ENCODE peak calls at places on chromosomes 3 and 15, in six cellular contexts. Y is naive thymus-derived CD8-positive, alpha-beta T cell; H is NCI-H774; G is fibroblast of pulmonary artery; J is sigmoid colon; O is GM12891. M is an unnamed sample.

GRCh38 chr15:48190932-48191573 is 412 bp upstream of the CTXN2 start:
- DNase-seq in Y (peak), H (no peak), G (peak), J (no peak), O (peak), M (peak)

GRCh38 chr15:58115692-58116091 is 22.5 kb upstream of the AQP9 start:
- DNase-seq in Y (no peak), H (no peak), G (peak), J (no peak), O (no peak), M (peak)

GRCh38 chr3:51295625-51296024 is 89.5 kb upstream of the MANF start:
- DNase-seq in Y (no peak), H (no peak), G (no peak), J (no peak), O (peak), M (no peak)

GRCh38 chr3:11434017-11434526 is 161.9 kb downstream of the ATG7 start:
- DNase-seq in Y (no peak), H (no peak), G (peak), J (peak), O (no peak), M (peak)

GRCh38 chr3:170467560-170467959 is 48.9 kb downstream of the CLDN11 start:
- DNase-seq in Y (no peak), H (peak), G (no peak), J (no peak), O (no peak), M (no peak)

GRCh38 chr3:37779289-37780152 is 82.2 kb upstream of the CTDSPL start:
- DNase-seq in Y (peak), H (peak), G (peak), J (no peak), O (peak), M (peak)

GRCh38 chr15:39582286-39582976 is 1.6 kb downstream of the THBS1 start:
- DNase-seq in Y (no peak), H (no peak), G (peak), J (peak), O (no peak), M (peak)

GRCh38 chr3:189813652-189814245 is 182.6 kb downstream of the TP63 start:
- DNase-seq in Y (no peak), H (no peak), G (no peak), J (no peak), O (no peak), M (no peak)

GRCh38 chr15:31843426-31844055 is 186.8 kb upstream of the CHRNA7 start:
- DNase-seq in Y (no peak), H (peak), G (no peak), J (no peak), O (no peak), M (no peak)

GRCh38 chr3:38370861-38371260 is 24.3 kb downstream of the XYLB start:
- DNase-seq in Y (no peak), H (no peak), G (no peak), J (no peak), O (no peak), M (no peak)

GRCh38 chr15:40943764-40944365 is 9.4 kb upstream of the CHAC1 start:
- DNase-seq in Y (no peak), H (no peak), G (no peak), J (no peak), O (no peak), M (no peak)

GRCh38 chr15:92901053-92901761 is 1.1 kb downstream of the CHD2 start:
- DNase-seq in Y (no peak), H (no peak), G (no peak), J (no peak), O (no peak), M (peak)

GRCh38 chr3:105823149-105823866 is 45.5 kb downstream of the CBLB start:
- DNase-seq in Y (no peak), H (no peak), G (peak), J (no peak), O (no peak), M (peak)

GRCh38 chr3:7750296-7750695 is 751.3 kb upstream of the LMCD1 start:
- DNase-seq in Y (no peak), H (no peak), G (no peak), J (no peak), O (no peak), M (no peak)

GRCh38 chr3:185693985-185694675 is 108.0 kb downstream of the SENP2 start:
- DNase-seq in Y (no peak), H (no peak), G (peak), J (no peak), O (no peak), M (peak)

GRCh38 chr15:70559223-70559823 is 204.0 kb downstream of the UACA start:
- DNase-seq in Y (peak), H (no peak), G (peak), J (no peak), O (peak), M (peak)

GRCh38 chr3:72661115-72661457 is 187.2 kb downstream of the SHQ1 start:
- DNase-seq in Y (no peak), H (peak), G (peak), J (peak), O (no peak), M (peak)

GRCh38 chr3:36678216-36679013 is 85.9 kb downstream of the DCLK3 start:
- DNase-seq in Y (no peak), H (no peak), G (peak), J (no peak), O (no peak), M (peak)

GRCh38 chr3:29614954-29615353 is 334.1 kb downstream of the RBMS3 start:
- DNase-seq in Y (no peak), H (no peak), G (no peak), J (no peak), O (no peak), M (no peak)

GRCh38 chr3:173553635-173554280 is 156.2 kb downstream of the NLGN1 start:
- DNase-seq in Y (no peak), H (peak), G (peak), J (no peak), O (no peak), M (peak)

GRCh38 chr3:11671648-11672100 is 28.0 kb upstream of the VGLL4 start:
- DNase-seq in Y (no peak), H (no peak), G (peak), J (no peak), O (peak), M (peak)

GRCh38 chr3:32685604-32686185 is 707 bp downstream of the CNOT10 start:
- DNase-seq in Y (no peak), H (no peak), G (peak), J (no peak), O (no peak), M (peak)

GRCh38 chr3:126517291-126517951 is at the start of gene UROC1:
- DNase-seq in Y (no peak), H (no peak), G (no peak), J (peak), O (no peak), M (no peak)

GRCh38 chr3:16061491-16061890 is 113.0 kb upstream of the GALNT15 start:
- DNase-seq in Y (no peak), H (no peak), G (no peak), J (no peak), O (no peak), M (no peak)

GRCh38 chr3:189842681-189843602 is 211.8 kb downstream of the TP63 start:
- DNase-seq in Y (no peak), H (no peak), G (no peak), J (no peak), O (no peak), M (no peak)

GRCh38 chr3:12266038-12266437 is 22.8 kb upstream of the PPARG start:
- DNase-seq in Y (no peak), H (no peak), G (no peak), J (no peak), O (no peak), M (no peak)

GRCh38 chr3:187669675-187670504 is at the start of gene SST:
- DNase-seq in Y (peak), H (no peak), G (peak), J (no peak), O (no peak), M (peak)

GRCh38 chr15:69424748-69425413 is 10.7 kb downstream of the KIF23 start:
- DNase-seq in Y (no peak), H (no peak), G (peak), J (no peak), O (no peak), M (no peak)

GRCh38 chr3:126142652-126143051 is 37.7 kb downstream of the ALDH1L1 start:
- DNase-seq in Y (no peak), H (no peak), G (no peak), J (no peak), O (no peak), M (no peak)

GRCh38 chr15:38796589-38796988 is 232.0 kb upstream of the RASGRP1 start:
- DNase-seq in Y (no peak), H (no peak), G (peak), J (no peak), O (no peak), M (no peak)

M was measured in fibroblast of the aortic adventitia.